ENCODE peak calls at places on chromosomes 13 and 19, in eight cellular contexts. A, M, K, C, Z, N, H and B are unnamed samples.

GRCh38 chr19:17743874-17744273 is 7.4 kb upstream of the FCHO1 start:
- DNase-seq in H (no peak), Z (no peak), A (peak; percentile 47), K (no peak), N (no peak), M (peak; percentile 60), C (no peak), B (no peak)

GRCh38 chr13:40236566-40237168 is 429.8 kb downstream of the FOXO1 start:
- DNase-seq in N (no peak), H (peak; percentile 91), M (peak; percentile 80), Z (peak; percentile 12), K (no peak), C (no peak), A (no peak), B (no peak)

GRCh38 chr19:39705578-39706188 is 1.4 kb downstream of the LGALS14 start:
- DNase-seq in Z (no peak), N (no peak), A (no peak), K (no peak), C (no peak), M (no peak), H (no peak), B (no peak)

GRCh38 chr13:44273991-44274810 is 99.4 kb upstream of the SERP2 start:
- DNase-seq in A (peak; percentile 53), Z (peak; percentile 34), M (peak; percentile 49), N (no peak), K (no peak), H (no peak), C (no peak), B (no peak)

GRCh38 chr13:108270442-108270841 is 924 bp downstream of the TNFSF13B start:
- DNase-seq in C (no peak), A (no peak), N (no peak), M (no peak), Z (peak; percentile 7), K (no peak), H (no peak), B (no peak)

GRCh38 chr13:105573134-105573533 is 962.3 kb downstream of the EFNB2 start:
- DNase-seq in H (no peak), C (no peak), N (no peak), M (no peak), Z (no peak), A (no peak), K (no peak), B (no peak)

GRCh38 chr19:16078311-16078758 is 2.0 kb downstream of the TPM4 start:
- DNase-seq in K (peak; percentile 29), C (no peak), Z (no peak), A (peak; percentile 68), H (peak; percentile 70), N (no peak), M (no peak), B (no peak)

GRCh38 chr13:91211548-91211947 is 135.9 kb upstream of the MIR17HG start:
- DNase-seq in N (no peak), C (no peak), Z (no peak), H (no peak), K (no peak), A (no peak), M (no peak), B (no peak)

GRCh38 chr13:74243637-74244526 is 109.7 kb upstream of the KLF12 start:
- DNase-seq in C (no peak), K (no peak), H (no peak), Z (no peak), A (peak; percentile 90), M (peak; percentile 48), N (no peak), B (no peak)

GRCh38 chr19:18420931-18421330 is 1.7 kb downstream of the SSBP4 start:
- DNase-seq in A (no peak), C (no peak), K (no peak), N (no peak), Z (no peak), H (no peak), M (no peak), B (no peak)

GRCh38 chr13:103883698-103884097 is 817.5 kb upstream of the SLC10A2 start:
- DNase-seq in A (no peak), C (no peak), H (no peak), K (no peak), Z (peak; percentile 36), M (peak; percentile 4), N (no peak), B (no peak)

GRCh38 chr19:38168632-38169031 is 55.4 kb downstream of the DPF1 start:
- DNase-seq in C (no peak), K (no peak), Z (no peak), A (no peak), N (no peak), M (no peak), H (no peak), B (no peak)

DNA sequence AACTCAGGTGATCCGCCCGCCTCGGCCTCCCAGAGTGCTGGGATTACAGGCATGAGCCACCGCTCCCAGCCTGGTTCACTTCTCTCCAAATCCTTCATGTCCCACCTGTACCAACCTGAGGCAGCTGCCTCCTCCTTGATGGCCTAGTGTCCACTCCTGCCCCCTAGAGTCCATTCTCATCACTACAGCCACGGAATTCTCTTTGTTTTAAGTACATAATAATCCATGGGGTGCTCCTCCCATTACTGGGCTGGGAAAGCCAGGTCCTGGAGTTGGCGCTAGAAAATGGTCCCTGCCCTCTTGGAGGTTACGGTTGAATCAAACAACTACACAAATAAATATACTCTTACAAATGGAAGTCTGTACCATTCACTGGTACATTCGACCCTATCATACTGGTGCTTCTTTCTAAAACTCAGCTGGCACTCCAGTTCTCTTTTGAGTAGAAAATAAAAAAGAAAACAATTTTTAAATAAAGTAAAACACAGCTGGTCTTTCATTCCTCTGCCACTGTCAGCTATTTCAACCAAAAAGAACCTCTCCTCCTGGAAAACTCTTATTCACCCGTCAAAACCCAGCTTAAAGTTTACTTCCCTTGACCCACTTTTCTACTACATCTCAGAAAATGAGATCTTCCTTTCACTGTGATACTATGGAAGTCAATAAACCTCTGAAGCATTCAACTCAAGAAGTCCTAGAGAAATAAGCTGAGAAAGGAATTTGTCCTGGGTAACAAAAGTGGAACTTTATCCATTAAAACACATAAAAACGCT is 22.4 kb upstream of the ARHGEF18 start:
- DNase-seq in K (no peak), H (peak; percentile 32), M (peak; percentile 18), N (no peak), A (no peak), C (no peak), Z (peak; percentile 30), B (peak; percentile 16)
- TF ChIP-seq CTCF in K (peak; percentile 12), H (peak; percentile 22), M (peak; percentile 54), N (peak; percentile 38), A (peak; percentile 68), C (peak; percentile 23), Z (peak; percentile 23), B (no peak)

GRCh38 chr19:35942235-35942634 is 6.1 kb downstream of the LRFN3 start:
- DNase-seq in N (no peak), A (no peak), Z (no peak), C (no peak), H (no peak), M (no peak), K (no peak), B (no peak)

GRCh38 chr19:35943542-35944301 is 7.5 kb downstream of the LRFN3 start:
- DNase-seq in N (no peak), Z (no peak), A (no peak), C (no peak), K (no peak), M (no peak), H (no peak), B (no peak)

GRCh38 chr19:35945121-35945792 is 9.1 kb downstream of the LRFN3 start:
- DNase-seq in M (no peak), N (no peak), C (no peak), H (no peak), K (no peak), A (no peak), Z (no peak), B (no peak)

GRCh38 chr19:35946203-35946602 is 10.0 kb downstream of the LRFN3 start:
- DNase-seq in Z (no peak), A (no peak), K (no peak), C (no peak), H (no peak), N (no peak), M (no peak), B (no peak)

GRCh38 chr19:35944553-35944952 is 8.4 kb downstream of the LRFN3 start:
- DNase-seq in Z (no peak), H (no peak), M (no peak), A (no peak), K (no peak), N (no peak), C (no peak), B (no peak)
- TF ChIP-seq CTCF in Z (no peak), H (no peak), M (no peak), A (no peak), K (no peak), N (no peak), C (no peak), B (no peak)

DNA sequence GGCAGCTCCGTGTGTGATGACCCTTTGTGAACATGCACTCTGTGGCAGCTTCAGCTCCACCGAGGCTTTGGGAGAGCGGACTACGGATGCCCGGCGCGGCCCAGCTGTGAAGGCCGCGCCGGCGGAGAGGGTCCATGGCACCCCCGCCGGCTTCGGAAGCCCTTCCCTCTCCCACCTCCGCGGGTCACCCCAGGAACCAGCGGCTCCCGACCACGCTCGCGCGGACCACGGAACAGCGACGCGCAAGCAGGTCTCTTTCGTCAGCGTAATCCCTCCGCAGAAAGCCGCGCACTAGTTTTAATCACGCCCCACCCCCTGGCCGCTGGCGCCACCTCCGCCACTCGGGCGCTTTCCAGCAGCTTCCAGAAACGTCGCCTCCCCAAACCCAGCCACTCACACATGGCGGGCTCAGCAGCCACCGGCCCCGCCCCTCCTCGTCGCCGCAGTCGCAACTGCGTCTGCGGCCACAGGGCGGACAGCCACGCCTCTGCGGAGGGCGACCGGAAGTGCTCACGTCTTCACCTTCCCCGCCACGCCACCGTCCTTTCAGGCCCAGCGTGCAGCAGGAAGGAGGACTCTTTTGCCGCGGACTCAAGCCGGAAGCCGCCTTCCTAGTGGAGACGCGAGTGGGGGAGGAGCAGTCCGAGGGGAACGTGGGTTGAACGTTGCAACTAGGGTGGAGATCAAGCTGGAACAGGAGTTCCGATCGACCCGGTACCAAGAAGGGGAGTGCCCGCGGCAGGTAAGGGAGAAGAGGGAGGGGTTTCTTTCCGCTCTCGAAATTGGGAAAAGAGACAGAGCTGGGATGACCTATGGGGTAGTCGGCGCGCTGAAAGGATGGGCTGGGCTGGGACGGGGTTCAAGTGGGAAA is at the start of gene USPL1:
- DNase-seq in N (peak; percentile 97), C (peak; percentile 98), A (peak; percentile 99), H (peak; percentile 99), Z (peak; percentile 99), M (peak; percentile 100), K (peak; percentile 96), B (peak; percentile 98)
- TF ChIP-seq CTCF in N (no peak), C (peak; percentile 65), A (peak; percentile 65), H (peak; percentile 63), Z (peak; percentile 10), M (peak; percentile 22), K (no peak), B (no peak)

DNA sequence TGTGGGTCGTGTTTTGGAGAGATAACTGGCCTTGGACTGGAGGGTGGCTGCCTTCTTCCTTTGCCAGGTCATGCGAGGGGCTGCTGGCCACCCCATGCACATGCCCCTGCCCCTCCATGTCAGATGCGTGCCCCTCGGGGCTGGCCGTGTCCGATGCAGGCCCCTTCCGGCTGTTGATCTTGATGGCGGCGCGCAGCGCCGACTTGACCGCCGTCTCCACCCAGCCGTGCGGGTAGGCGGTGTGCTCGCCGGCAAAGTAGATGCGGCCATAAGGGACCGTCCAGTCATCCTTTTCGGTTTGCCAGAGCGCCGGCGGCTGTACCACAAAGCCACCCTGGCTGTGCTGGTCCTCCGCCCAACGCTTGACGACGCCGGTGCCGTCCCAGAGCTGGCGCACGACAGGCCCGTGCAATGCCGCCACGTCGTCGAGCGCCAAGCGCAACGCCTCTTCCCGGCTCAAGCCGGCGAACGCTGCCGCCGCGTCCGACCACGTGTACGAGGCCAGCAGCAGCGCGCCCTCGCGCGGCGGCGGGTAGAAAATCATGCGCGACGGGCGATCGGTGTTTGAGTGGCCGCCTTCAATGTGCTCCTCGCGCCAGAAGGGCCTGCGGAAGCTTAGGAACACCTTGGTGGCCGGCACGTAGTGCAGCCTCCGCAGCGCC is 6.9 kb downstream of the IL4I1 start:
- DNase-seq in C (peak; percentile 66), M (peak; percentile 78), Z (peak; percentile 78), A (no peak), K (peak; percentile 24), N (peak; percentile 62), H (peak; percentile 80), B (peak; percentile 74)
- TF ChIP-seq CTCF in C (peak; percentile 74), M (peak; percentile 59), Z (peak; percentile 61), A (peak; percentile 68), K (peak; percentile 60), N (peak; percentile 89), H (peak; percentile 63), B (peak; percentile 71)